ENCODE peak calls at places on chromosomes 5 and 9, in eight cellular contexts. U, Z, I, L, A, D, Y and W are unnamed samples.
A peak's percentile ranks its signal among the peaks of the same experiment; 100 is the strongest.

GRCh38 chr9:117211280-117211679 is 203.6 kb downstream of the ASTN2 start:
- DNase-seq in U (no peak), Z (no peak), I (no peak), L (no peak), A (no peak), D (no peak), Y (no peak), W (no peak)

GRCh38 chr5:541148-541887 is 17.1 kb upstream of the SLC9A3 start:
- DNase-seq in U (peak; percentile 67), Z (no peak), I (no peak), L (no peak), A (no peak), D (no peak), Y (peak; percentile 44), W (no peak)

GRCh38 chr9:123561055-123561454 is 205.1 kb downstream of the CRB2 start:
- DNase-seq in U (no peak), Z (no peak), I (no peak), L (no peak), A (no peak), D (no peak), Y (no peak), W (no peak)

GRCh38 chr5:38456657-38457056 is 99.8 kb downstream of the LIFR start:
- DNase-seq in U (no peak), Z (no peak), I (no peak), L (no peak), A (no peak), D (no peak), Y (no peak), W (no peak)

GRCh38 chr9:134768332-134769083 is 112.1 kb upstream of the FCN2 start:
- DNase-seq in U (no peak), Z (no peak), I (no peak), L (no peak), A (no peak), D (no peak), Y (no peak), W (peak; percentile 38)

GRCh38 chr5:110401881-110402280 is 324.6 kb downstream of the TMEM232 start:
- DNase-seq in U (no peak), Z (no peak), I (no peak), L (no peak), A (no peak), D (no peak), Y (no peak), W (peak; percentile 15)

GRCh38 chr5:85931220-85931619 is 686.5 kb upstream of the COX7C start:
- DNase-seq in U (no peak), Z (no peak), I (no peak), L (no peak), A (no peak), D (no peak), Y (no peak), W (no peak)

GRCh38 chr5:150624334-150625163 is 15.9 kb upstream of the SYNPO start:
- DNase-seq in U (no peak), Z (no peak), I (no peak), L (no peak), A (no peak), D (no peak), Y (peak; percentile 54), W (peak; percentile 43)

GRCh38 chr9:108184941-108185340 is 670.8 kb downstream of the ACTL7B start:
- DNase-seq in U (no peak), Z (no peak), I (no peak), L (no peak), A (peak; percentile 40), D (no peak), Y (no peak), W (no peak)

GRCh38 chr5:137580030-137580429 is 80.9 kb upstream of the SPOCK1 start:
- DNase-seq in U (peak; percentile 44), Z (no peak), I (no peak), L (no peak), A (peak; percentile 24), D (no peak), Y (peak; percentile 4), W (no peak)

GRCh38 chr9:137384116-137384756 is 38.7 kb downstream of the EXD3 start:
- DNase-seq in U (no peak), Z (no peak), I (no peak), L (no peak), A (no peak), D (no peak), Y (peak; percentile 26), W (no peak)

GRCh38 chr9:93612796-93613154 is 36.4 kb downstream of the PHF2 start:
- DNase-seq in U (peak; percentile 32), Z (no peak), I (no peak), L (no peak), A (peak; percentile 24), D (peak; percentile 15), Y (no peak), W (no peak)

DNA sequence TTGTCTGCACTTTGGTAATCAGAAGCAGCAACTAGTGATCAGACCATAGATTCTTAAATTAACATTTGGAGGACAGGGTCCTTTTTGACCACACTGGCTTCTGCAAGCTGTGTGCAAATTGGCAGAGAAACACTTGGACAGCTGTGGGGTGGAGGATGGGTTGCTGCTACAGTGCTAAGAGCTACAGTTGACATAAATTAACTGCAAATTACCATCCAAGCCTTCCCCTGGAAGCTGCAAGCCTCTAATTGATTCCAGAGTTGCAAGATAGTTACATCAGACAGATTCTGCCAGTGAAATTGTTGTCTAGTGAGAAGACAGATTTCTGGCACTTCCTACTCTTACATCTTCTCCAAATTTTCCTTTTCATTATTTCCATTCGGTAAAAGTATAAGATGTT is 517.7 kb downstream of the DIRAS2 start:
- DNase-seq in U (no peak), Z (no peak), I (no peak), L (no peak), A (no peak), D (no peak), Y (no peak), W (no peak)
- TF ChIP-seq MAX in U (no peak), Z (no peak), I (no peak), L (no peak), A (no peak), D (no peak), Y (no peak), W (no peak)

GRCh38 chr5:91207248-91207647 is 175.9 kb downstream of the ARRDC3 start:
- DNase-seq in U (no peak), Z (no peak), I (no peak), L (no peak), A (no peak), D (no peak), Y (no peak), W (no peak)

GRCh38 chr5:91212336-91213092 is 170.6 kb downstream of the ARRDC3 start:
- DNase-seq in U (no peak), Z (peak; percentile 29), I (no peak), L (no peak), A (no peak), D (no peak), Y (no peak), W (no peak)

GRCh38 chr5:91206103-91206502 is 177.0 kb downstream of the ARRDC3 start:
- DNase-seq in U (no peak), Z (no peak), I (no peak), L (no peak), A (no peak), D (no peak), Y (no peak), W (no peak)

DNA sequence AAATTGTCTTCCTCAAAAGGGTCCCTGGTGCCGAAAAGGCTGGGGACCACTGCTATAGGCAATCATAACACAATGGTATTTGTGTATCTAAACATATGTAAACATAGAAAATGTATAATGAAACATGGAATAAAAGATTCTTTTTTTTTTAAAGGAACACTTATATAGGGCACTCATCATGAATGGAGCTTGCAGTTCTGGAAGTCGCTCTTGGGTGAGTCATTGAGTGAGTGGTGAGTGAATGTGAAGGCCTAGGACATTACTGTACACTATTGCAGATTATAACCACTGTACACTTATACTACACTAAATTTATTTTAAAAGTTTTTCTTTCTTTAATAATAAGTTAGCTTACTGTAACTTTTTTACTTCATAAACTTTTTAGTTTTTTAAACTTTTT is 176.4 kb downstream of the ARRDC3 start:
- DNase-seq in U (no peak), Z (no peak), I (no peak), L (no peak), A (no peak), D (no peak), Y (no peak), W (no peak)
- TF ChIP-seq POLR2A in U (no peak), Z (no peak), I (no peak), L (no peak), A (no peak), D (no peak), Y (no peak), W (no peak)

DNA sequence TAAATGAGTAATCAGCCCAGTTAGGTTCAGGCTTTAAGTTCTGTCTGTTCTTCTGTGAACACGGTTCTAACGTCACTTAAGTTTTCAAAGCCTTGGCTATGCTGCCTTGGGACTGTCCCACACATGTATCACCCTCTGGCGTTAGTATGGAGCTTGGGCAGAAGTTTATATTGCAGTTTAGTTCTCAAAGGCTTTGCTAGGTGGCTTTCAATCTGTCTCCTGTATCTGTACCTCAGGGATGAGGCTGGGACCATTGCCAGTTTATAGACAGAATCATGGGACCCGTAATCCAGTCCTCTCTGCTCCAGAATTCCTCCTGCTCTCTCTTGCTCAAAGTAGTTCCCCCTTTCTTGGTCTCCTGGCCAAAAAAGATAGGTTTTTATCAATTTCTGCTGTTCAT is 12.1 kb downstream of the C9orf40 start:
- DNase-seq in U (no peak), Z (no peak), I (no peak), L (peak; percentile 85), A (peak; percentile 10), D (no peak), Y (peak; percentile 11), W (no peak)
- TF ChIP-seq MAX in U (no peak), Z (no peak), I (no peak), L (no peak), A (no peak), D (no peak), Y (no peak), W (no peak)

DNA sequence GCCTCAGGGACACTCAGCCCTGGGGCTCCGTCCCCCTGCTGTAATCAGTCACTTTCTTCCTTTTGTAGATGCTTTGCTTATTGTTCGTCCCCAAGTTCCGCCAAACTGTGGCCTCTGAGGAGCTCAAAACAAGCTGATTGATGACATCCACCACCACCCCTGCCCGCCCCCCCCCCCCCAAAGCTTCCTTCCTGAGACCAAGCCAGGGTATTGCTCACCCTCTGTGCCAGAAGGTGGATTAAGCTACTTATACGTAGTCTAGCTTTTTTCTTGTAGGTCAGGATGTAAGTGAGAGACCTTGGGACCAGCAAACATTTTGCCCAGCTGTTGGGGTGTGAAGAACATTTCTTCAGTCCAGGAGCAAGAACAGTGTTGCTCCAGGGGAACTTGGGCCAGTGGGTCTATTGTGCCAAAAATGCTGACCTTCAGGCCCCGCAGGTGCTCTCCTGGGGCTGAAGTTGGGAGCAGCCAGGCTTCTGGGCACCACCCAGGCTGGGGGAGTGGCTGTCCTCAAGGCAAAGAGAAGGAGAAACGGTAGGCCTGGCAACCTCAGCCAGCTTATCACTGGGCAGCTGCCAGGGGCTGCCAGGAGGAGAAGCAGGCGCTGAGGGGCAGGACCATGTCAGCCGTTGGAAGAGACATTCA is 17.9 kb downstream of the NEURL1B start:
- DNase-seq in U (no peak), Z (no peak), I (no peak), L (no peak), A (no peak), D (no peak), Y (no peak), W (no peak)
- TF ChIP-seq POLR2A in U (no peak), Z (no peak), I (no peak), L (no peak), A (no peak), D (no peak), Y (no peak), W (no peak)